ENCODE peak calls at places on chromosomes 12 and 14, in eight cellular contexts. H is adipocyte, W is GM23338, T is fibroblast of lung, Q is tibial nerve, Z is right lobe of liver, I is tibial artery, L is PC-3. D is an unnamed sample. For H3K4me1, the result is how much of the 10 kb centered on the place peaks cover.

GRCh38 chr12:99907210-99907609 is 77.5 kb downstream of the ANKS1B start:
- DNase-seq in H (peak), W (no peak), T (peak), Q (no peak), Z (no peak), I (no peak), L (no peak), D (no peak)

GRCh38 chr12:95607642-95608041 is 56.4 kb upstream of the USP44 start:
- DNase-seq in H (no peak), W (no peak), T (no peak), Q (no peak), Z (no peak), I (no peak), L (no peak), D (no peak)

GRCh38 chr14:23061995-23062394 is 4.7 kb upstream of the CDH24 start:
- DNase-seq in H (peak), W (no peak), T (peak), Q (no peak), Z (no peak), I (peak), L (peak), D (peak)

GRCh38 chr12:4506870-4507269 is 31.8 kb upstream of the RAD51AP1 start:
- DNase-seq in H (peak), W (no peak), T (peak), Q (no peak), Z (no peak), I (no peak), L (peak), D (no peak)

GRCh38 chr12:12974211-12974610 is 22.2 kb upstream of the GPRC5D start:
- DNase-seq in H (no peak), W (no peak), T (no peak), Q (no peak), Z (no peak), I (no peak), L (no peak), D (no peak)

GRCh38 chr12:97283297-97283696 is 179.3 kb upstream of the RMST start:
- DNase-seq in H (no peak), W (peak), T (no peak), Q (no peak), Z (no peak), I (no peak), L (no peak), D (no peak)

GRCh38 chr12:106139422-106140141 is 828 bp upstream of the NUAK1 start:
- DNase-seq in H (peak), W (peak), T (peak), Q (peak), Z (peak), I (peak), L (peak), D (peak)

GRCh38 chr12:62635630-62636029 is 169.0 kb downstream of the MON2 start:
- DNase-seq in H (no peak), W (no peak), T (no peak), Q (no peak), Z (no peak), I (no peak), L (no peak), D (no peak)

GRCh38 chr12:19892186-19892585 is 452.9 kb downstream of the AEBP2 start:
- DNase-seq in H (no peak), W (no peak), T (no peak), Q (no peak), Z (no peak), I (no peak), L (no peak), D (no peak)

GRCh38 chr12:62933871-62934798 is 815 bp downstream of the PPM1H start:
- DNase-seq in H (peak), W (peak), T (peak), Q (no peak), Z (peak), I (peak), L (peak), D (peak)

GRCh38 chr14:67710209-67710608 is 8.5 kb downstream of the RDH12 start:
- DNase-seq in H (no peak), W (peak), T (no peak), Q (no peak), Z (no peak), I (no peak), L (peak), D (no peak)

GRCh38 chr14:50099335-50099734 is 17.0 kb downstream of the VCPKMT start:
- DNase-seq in H (no peak), W (no peak), T (peak), Q (no peak), Z (no peak), I (no peak), L (peak), D (no peak)

GRCh38 chr14:95066427-95066986 is 90.8 kb downstream of the DICER1 start:
- DNase-seq in H (no peak), W (no peak), T (no peak), Q (no peak), Z (no peak), I (no peak), L (no peak), D (no peak)

DNA sequence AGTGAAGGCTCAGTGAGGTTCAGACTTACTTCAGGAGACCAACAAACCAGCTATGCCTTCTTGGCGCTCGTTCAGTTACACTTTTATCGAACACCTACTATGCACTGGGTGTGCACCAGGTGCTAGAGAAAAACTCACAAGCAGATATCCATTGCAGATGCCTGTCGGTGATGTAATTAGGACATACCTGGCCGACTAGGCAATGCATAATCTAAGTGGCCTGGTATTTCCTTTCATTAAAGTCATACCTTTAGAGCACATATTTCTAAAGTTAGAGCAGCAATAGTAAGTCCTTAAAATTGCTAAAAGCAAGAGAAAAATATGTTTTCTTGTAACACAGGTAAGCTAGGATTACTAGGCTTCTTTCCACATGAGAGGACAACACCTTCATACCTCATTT is 242.4 kb downstream of the SPTSSA start:
- DNase-seq in H (no peak), W (no peak), T (peak), Q (no peak), Z (no peak), I (no peak), L (peak), D (no peak)
- H3K4me1 ChIP-seq in H (under half), W (under half), T (under half), Q (under half), Z (under half), I (under half), L (under half), D (under half)

DNA sequence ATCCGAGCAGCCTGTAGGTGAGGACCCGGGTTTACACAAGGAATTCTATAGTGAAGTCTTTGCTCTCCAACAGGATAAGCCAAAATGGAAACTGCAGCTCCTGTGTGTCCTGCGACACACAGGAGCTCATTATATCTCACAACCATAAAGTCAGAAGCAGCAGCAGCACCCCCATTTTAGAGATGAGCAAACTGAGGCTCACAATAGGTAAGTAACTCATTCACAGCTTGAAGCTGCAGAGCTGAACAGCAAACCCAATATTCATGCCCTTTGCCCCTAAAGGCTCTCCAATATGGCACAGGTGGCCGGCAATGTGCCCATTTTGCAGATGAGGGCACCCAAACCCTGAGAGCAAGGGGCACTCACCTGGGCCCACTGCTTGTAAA is 4.6 kb downstream of the NCOR2 start:
- DNase-seq in H (no peak), W (no peak), T (no peak), Q (no peak), Z (no peak), I (no peak), L (no peak), D (no peak)
- H3K4me1 ChIP-seq in H (under half), W (under half), T (under half), Q (half or more), Z (under half), I (half or more), L (under half), D (under half)

GRCh38 chr12:89544027-89544426 is 18.2 kb upstream of the POC1B start:
- DNase-seq in H (no peak), W (no peak), T (no peak), Q (no peak), Z (no peak), I (no peak), L (no peak), D (no peak)
- H3K4me1 ChIP-seq in H (under half), W (under half), T (under half), Q (under half), Z (under half), I (under half), L (under half), D (under half)

DNA sequence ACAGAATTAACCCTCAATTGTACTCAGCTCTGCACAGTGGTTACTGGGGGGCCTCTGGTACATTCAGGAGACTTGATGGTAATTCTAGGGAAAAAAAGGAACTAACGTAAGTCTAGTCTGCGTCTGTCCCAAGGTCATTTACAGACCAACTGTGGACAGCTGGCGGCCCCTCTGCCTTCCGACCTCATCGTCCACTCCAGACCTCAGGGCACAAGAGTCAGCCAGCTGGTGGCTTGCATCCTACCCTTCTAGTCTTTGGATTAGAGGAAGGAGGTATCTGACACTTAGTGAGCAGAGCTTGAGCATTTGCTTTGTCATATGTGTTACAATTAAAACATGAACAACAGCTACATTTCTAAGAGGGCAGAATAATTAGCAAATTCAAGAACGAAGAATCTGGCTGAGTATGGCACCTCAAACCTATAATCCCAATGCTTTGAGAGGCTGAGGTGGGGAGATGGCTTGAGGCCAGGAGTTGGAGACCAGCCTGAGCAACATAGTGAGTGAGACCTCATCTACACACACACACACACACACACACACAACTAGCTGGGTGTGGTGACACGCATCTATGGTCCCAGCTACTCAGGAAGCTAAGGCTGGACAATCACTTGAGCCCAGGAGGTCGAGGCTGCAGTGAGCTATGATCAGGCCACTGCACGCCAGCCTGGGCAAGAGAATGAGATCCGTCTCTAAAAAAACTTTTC is 36.5 kb downstream of the SSH1 start:
- DNase-seq in H (no peak), W (no peak), T (no peak), Q (peak), Z (no peak), I (no peak), L (no peak), D (peak)
- H3K4me1 ChIP-seq in H (half or more), W (under half), T (under half), Q (half or more), Z (under half), I (under half), L (under half), D (under half)

DNA sequence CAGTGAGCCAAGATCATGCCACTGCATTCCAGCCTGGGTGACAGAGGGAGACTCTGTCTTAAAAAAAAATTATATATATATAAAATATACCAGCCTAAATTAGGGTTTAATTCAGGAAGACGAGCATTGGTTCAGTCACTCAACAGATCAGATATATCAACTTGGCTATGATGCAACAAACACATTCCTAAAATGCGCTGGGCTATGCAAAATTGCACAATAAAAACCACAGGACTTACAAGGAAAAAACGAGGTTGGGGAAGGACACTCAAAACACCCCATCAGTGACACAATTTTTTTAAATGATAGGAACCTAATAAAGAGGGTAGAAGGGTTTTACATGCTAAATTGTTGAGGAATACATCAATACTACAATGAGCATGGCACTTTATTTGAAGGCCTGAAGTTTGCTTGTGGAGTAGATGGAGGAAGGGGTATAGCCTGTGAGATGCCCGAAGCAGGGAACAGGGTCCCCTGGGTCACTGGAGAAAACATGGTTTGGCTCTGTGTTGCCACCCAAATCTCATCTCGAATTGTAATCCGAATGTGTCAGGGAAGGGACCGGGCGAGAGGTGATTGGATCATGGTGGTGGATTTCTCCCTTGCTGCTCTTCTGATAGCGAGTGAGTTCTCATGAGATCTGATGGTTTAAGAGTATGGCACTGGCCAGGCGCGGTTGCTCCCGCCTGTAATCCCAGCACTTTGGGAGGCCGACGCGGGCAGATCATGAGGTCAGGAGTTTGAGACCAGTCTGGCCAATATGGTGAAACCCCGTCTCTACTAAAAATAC is 71.2 kb downstream of the TNFAIP2 start:
- DNase-seq in H (peak), W (no peak), T (peak), Q (no peak), Z (no peak), I (peak), L (peak), D (no peak)
- H3K4me1 ChIP-seq in H (under half), W (under half), T (under half), Q (under half), Z (under half), I (under half), L (under half), D (under half)

GRCh38 chr14:93759781-93760307 is 28.4 kb downstream of the PRIMA1 start:
- DNase-seq in H (no peak), W (no peak), T (no peak), Q (no peak), Z (peak), I (peak), L (no peak), D (peak)
- H3K4me1 ChIP-seq in H (under half), W (under half), T (under half), Q (half or more), Z (under half), I (under half), L (under half), D (under half)

GRCh38 chr12:110579239-110579888 is 3.8 kb downstream of the PPTC7 start:
- DNase-seq in H (no peak), W (no peak), T (no peak), Q (no peak), Z (no peak), I (no peak), L (no peak), D (no peak)
- H3K4me1 ChIP-seq in H (half or more), W (under half), T (under half), Q (half or more), Z (under half), I (half or more), L (half or more), D (under half)

DNA sequence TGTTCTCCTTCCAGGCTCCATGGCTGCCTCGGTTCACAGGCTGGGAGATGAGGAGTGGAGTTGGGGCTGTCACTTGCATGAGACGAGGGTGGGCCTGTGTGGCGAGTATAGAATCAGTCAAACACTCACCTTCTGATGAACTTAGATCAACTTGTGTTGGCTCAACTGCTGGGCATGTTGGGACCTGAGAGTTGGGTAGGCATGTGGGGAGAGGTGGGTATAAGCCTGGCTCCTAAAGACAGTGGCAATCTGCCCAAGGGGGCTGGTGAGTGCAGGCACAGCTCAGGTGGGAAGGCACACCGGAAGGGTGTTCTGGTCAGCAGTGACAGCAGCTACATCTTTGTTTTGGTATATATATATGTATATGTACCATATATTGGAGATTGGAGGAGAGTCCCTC is 30.1 kb upstream of the TDRD9 start:
- DNase-seq in H (no peak), W (no peak), T (no peak), Q (no peak), Z (no peak), I (no peak), L (no peak), D (no peak)
- H3K4me1 ChIP-seq in H (under half), W (under half), T (under half), Q (under half), Z (under half), I (under half), L (under half), D (under half)

GRCh38 chr12:129700036-129700435 is 203.8 kb downstream of the TMEM132D start:
- DNase-seq in H (no peak), W (no peak), T (no peak), Q (no peak), Z (no peak), I (no peak), L (no peak), D (no peak)
- H3K4me1 ChIP-seq in H (under half), W (under half), T (under half), Q (under half), Z (under half), I (under half), L (under half), D (under half)

D was measured in aorta.